ENCODE peak calls at places on chromosomes 4 and X, in nine cellular contexts. I, A, F, G, W, L, K, P and E are unnamed samples.

GRCh38 chr4:113106076-113106475 is 56.6 kb downstream of the ANK2 start:
- DNase-seq in I (no peak), A (peak; percentile 59), F (no peak), G (peak; percentile 6), W (no peak), L (no peak), K (no peak), P (no peak), E (no peak)

GRCh38 chr4:65865489-65865888 is 195.2 kb upstream of the EPHA5 start:
- DNase-seq in I (no peak), A (peak; percentile 13), F (no peak), G (peak; percentile 2), W (no peak), L (no peak), K (no peak), P (no peak), E (no peak)

GRCh38 chrX:100417671-100418070 is 7.6 kb upstream of the PCDH19 start:
- DNase-seq in I (no peak), A (no peak), F (no peak), G (no peak), W (no peak), L (no peak), K (no peak), P (no peak), E (no peak)

GRCh38 chr4:47287735-47288134 is 175.8 kb downstream of the COMMD8 start:
- DNase-seq in I (no peak), A (no peak), F (no peak), G (no peak), W (no peak), L (no peak), K (peak; percentile 12), P (no peak), E (no peak)

GRCh38 chrX:34612036-34612435 is 45.0 kb downstream of the TMEM47 start:
- DNase-seq in I (no peak), A (no peak), F (no peak), G (no peak), W (no peak), L (no peak), K (no peak), P (no peak), E (no peak)

GRCh38 chr4:189305500-189305899 is 635.2 kb upstream of the FRG1 start:
- DNase-seq in I (no peak), A (no peak), F (no peak), G (peak; percentile 73), W (no peak), L (no peak), K (no peak), P (no peak), E (no peak)

GRCh38 chr4:118225521-118225920 is 127.3 kb downstream of the PRSS12 start:
- DNase-seq in I (no peak), A (no peak), F (no peak), G (no peak), W (no peak), L (no peak), K (no peak), P (no peak), E (no peak)

GRCh38 chr4:143341186-143341755 is 4.6 kb downstream of the GAB1 start:
- DNase-seq in I (no peak), A (no peak), F (peak; percentile 41), G (no peak), W (no peak), L (no peak), K (no peak), P (no peak), E (no peak)

GRCh38 chr4:128480945-128481344 is 193.3 kb upstream of the PGRMC2 start:
- DNase-seq in I (no peak), A (no peak), F (no peak), G (no peak), W (no peak), L (no peak), K (no peak), P (no peak), E (no peak)

GRCh38 chr4:6974138-6974848 is 64.7 kb downstream of the TBC1D14 start:
- DNase-seq in I (peak; percentile 89), A (peak; percentile 81), F (peak; percentile 87), G (peak; percentile 87), W (peak; percentile 79), L (peak; percentile 83), K (peak; percentile 40), P (peak; percentile 82), E (peak; percentile 95)

GRCh38 chrX:46686003-46686645 is 72.8 kb downstream of the SLC9A7 start:
- DNase-seq in I (no peak), A (peak; percentile 11), F (peak; percentile 22), G (peak; percentile 41), W (peak; percentile 31), L (no peak), K (no peak), P (no peak), E (no peak)

GRCh38 chr4:140813804-140814203 is 57.6 kb upstream of the TBC1D9 start:
- DNase-seq in I (no peak), A (no peak), F (no peak), G (peak; percentile 49), W (no peak), L (no peak), K (no peak), P (no peak), E (no peak)

GRCh38 chr4:182018691-182019090 is 224.5 kb upstream of the TENM3 start:
- DNase-seq in I (no peak), A (no peak), F (no peak), G (no peak), W (no peak), L (no peak), K (no peak), P (no peak), E (no peak)

GRCh38 chr4:89724716-89725115 is 112.2 kb downstream of the SNCA start:
- DNase-seq in I (no peak), A (no peak), F (no peak), G (no peak), W (no peak), L (no peak), K (no peak), P (no peak), E (no peak)

GRCh38 chrX:110180928-110181310 is 137.0 kb downstream of the AMMECR1 start:
- DNase-seq in I (no peak), A (no peak), F (no peak), G (no peak), W (no peak), L (no peak), K (no peak), P (no peak), E (no peak)

GRCh38 chrX:110181459-110182137 is 136.3 kb downstream of the AMMECR1 start:
- DNase-seq in I (no peak), A (no peak), F (no peak), G (no peak), W (no peak), L (no peak), K (no peak), P (no peak), E (no peak)

GRCh38 chrX:110182362-110182761 is 135.5 kb downstream of the AMMECR1 start:
- DNase-seq in I (no peak), A (no peak), F (no peak), G (no peak), W (no peak), L (no peak), K (no peak), P (no peak), E (no peak)

GRCh38 chrX:110182865-110183264 is 135.0 kb downstream of the AMMECR1 start:
- DNase-seq in I (no peak), A (no peak), F (no peak), G (no peak), W (no peak), L (no peak), K (no peak), P (no peak), E (no peak)

DNA sequence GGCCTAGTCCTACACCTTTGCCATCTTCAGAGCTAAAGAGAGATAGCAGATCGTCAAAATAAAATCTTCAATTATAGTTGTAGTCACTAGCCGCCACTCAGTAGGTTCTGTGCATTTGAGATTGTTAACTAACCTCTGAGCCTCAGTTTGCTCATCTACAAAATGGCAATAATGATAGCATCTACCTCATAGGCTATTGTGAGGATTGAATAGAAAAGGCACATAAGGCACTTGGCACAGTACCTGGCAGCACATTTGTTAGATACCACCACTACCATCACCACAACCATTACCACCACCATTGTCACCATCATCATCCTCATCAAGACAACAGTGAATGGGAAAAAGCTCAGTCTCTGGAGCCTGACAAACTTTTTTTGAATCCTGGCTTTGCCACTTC is 134.6 kb downstream of the AMMECR1 start:
- DNase-seq in I (no peak), A (no peak), F (no peak), G (no peak), W (no peak), L (no peak), K (no peak), P (no peak), E (no peak)
- TF ChIP-seq POLR2AphosphoS5 in I (no peak), A (no peak), F (no peak), G (no peak), W (no peak), L (no peak), K (no peak), P (no peak), E (no peak)

GRCh38 chrX:135521405-135522131 is 1.1 kb downstream of the INTS6L start:
- DNase-seq in I (peak; percentile 94), A (no peak), F (peak; percentile 88), G (peak; percentile 82), W (peak; percentile 91), L (peak; percentile 85), K (peak; percentile 64), P (peak; percentile 78), E (peak; percentile 92)
- TF ChIP-seq EP300 in I (no peak), A (no peak), F (no peak), G (no peak), W (no peak), L (no peak), K (peak; percentile 30), P (no peak), E (no peak)

DNA sequence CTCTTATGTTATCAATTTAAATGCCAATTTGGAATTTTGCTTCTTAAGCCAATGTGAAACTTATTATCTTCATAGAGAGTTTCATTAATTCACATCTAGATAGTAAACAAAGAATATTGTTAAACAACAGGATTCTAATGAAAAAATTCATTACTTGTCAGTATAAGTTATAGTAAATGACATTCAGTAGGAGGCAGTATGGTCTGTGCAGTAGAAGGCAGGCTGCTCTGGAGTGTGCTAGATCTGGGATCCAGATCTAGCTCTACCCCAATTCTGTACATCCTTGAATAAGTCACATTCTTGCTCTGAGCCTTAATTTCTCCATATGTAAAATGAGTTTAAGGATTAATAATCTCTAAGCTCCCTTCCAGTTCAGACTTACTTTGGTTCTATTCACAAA is 202.7 kb upstream of the POU3F4 start:
- DNase-seq in I (no peak), A (no peak), F (no peak), G (no peak), W (no peak), L (no peak), K (no peak), P (no peak), E (no peak)
- TF ChIP-seq POLR2AphosphoS5 in I (no peak), A (no peak), F (no peak), G (no peak), W (no peak), L (no peak), K (no peak), P (no peak), E (no peak)

GRCh38 chrX:28273751-28274150 is 292.5 kb upstream of the DCAF8L1 start:
- DNase-seq in I (no peak), A (no peak), F (no peak), G (no peak), W (no peak), L (no peak), K (no peak), P (no peak), E (no peak)

DNA sequence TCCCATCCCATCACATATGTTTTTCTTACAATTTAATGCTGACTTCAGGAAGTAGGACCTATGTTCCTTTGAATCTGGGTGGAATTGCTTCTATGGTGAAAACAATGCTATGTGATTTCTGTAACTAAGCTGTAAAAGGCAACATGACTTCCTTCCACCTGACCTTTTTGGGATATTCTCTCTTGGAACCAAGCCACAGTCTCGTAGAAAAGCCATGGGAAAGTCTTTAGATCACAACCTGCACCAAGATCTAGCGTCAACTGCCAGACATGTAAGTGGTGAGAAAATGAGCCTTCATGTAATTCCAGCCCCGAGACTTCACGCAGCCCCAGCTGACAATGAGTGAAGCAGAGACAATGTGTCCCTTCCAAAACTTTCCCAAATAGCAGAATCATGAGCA is 297.0 kb upstream of the DCAF8L1 start:
- DNase-seq in I (no peak), A (no peak), F (no peak), G (no peak), W (no peak), L (no peak), K (no peak), P (no peak), E (no peak)
- TF ChIP-seq EP300 in I (no peak), A (no peak), F (no peak), G (no peak), W (no peak), L (no peak), K (no peak), P (no peak), E (no peak)